ENCODE peak calls at places on chromosomes 4 and X, in ten cellular contexts. W is NCI-H510A, B is NCI-H1092 treated with DMSO at 0.1 percent for 48 hours, R is AG08396, J is nucleus accumbens, D is dorsolateral prefrontal cortex, A is dermis blood vessel endothelial cell, I is cardiac muscle cell, V is nephron progenitor cell, P is NCI-H2171. Z is an unnamed sample.

GRCh38 chr4:81449018-81449417 is 22.7 kb downstream of the RASGEF1B start:
- DNase-seq in R (no peak), D (no peak), J (no peak), I (no peak), A (no peak), V (no peak), P (no peak), W (no peak), B (no peak), Z (no peak)

GRCh38 chr4:148090503-148091476 is 351.4 kb downstream of the NR3C2 start:
- DNase-seq in P (no peak), J (no peak), W (no peak), D (no peak), B (no peak), A (no peak), V (no peak), I (no peak), R (no peak), Z (no peak)

GRCh38 chrX:114058988-114059418 is 524.9 kb upstream of the HTR2C start:
- DNase-seq in J (no peak), B (no peak), A (no peak), D (no peak), I (no peak), V (no peak), W (no peak), R (no peak), P (no peak), Z (no peak)

GRCh38 chrX:1521459-1521956 is 15.5 kb downstream of the P2RY8 start:
- DNase-seq in A (no peak), I (no peak), V (no peak), P (no peak), W (no peak), R (no peak), J (no peak), D (no peak), B (no peak), Z (no peak)

GRCh38 chr4:40264995-40265909 is 68.4 kb downstream of the RHOH start:
- DNase-seq in W (peak; percentile 13), R (no peak), P (peak; percentile 27), V (no peak), D (no peak), B (no peak), J (no peak), I (peak; percentile 38), A (no peak), Z (peak; percentile 38)

GRCh38 chrX:23901065-23901464 is 6.7 kb downstream of the APOO start:
- DNase-seq in V (no peak), D (no peak), R (no peak), P (no peak), A (peak; percentile 88), I (no peak), J (no peak), W (no peak), B (no peak), Z (no peak)

GRCh38 chr4:105657117-105657765 is 51.2 kb downstream of the INTS12 start:
- DNase-seq in A (no peak), D (no peak), B (no peak), P (no peak), J (no peak), W (no peak), V (no peak), R (no peak), I (no peak), Z (no peak)

GRCh38 chrX:77668391-77669237 is 117.4 kb downstream of the ATRX start:
- DNase-seq in B (no peak), V (no peak), I (no peak), D (no peak), J (no peak), R (peak; percentile 1), W (no peak), P (no peak), A (peak; percentile 77), Z (no peak)

GRCh38 chr4:7876096-7876993 is 63.3 kb downstream of the AFAP1 start:
- DNase-seq in J (no peak), I (peak; percentile 33), W (no peak), P (no peak), V (peak; percentile 20), B (no peak), A (peak; percentile 72), D (no peak), R (no peak), Z (peak; percentile 39)

GRCh38 chr4:176259330-176260090 is 9.5 kb downstream of the ASB5 start:
- DNase-seq in V (no peak), A (no peak), R (peak; percentile 26), B (no peak), I (no peak), P (no peak), D (no peak), W (no peak), J (no peak), Z (no peak)

GRCh38 chrX:9966775-9967408 is at the start of gene CLDN34:
- DNase-seq in I (no peak), B (no peak), D (no peak), R (no peak), J (no peak), W (no peak), A (peak; percentile 5), V (no peak), P (no peak), Z (no peak)